ENCODE peak calls at places on chromosomes 4 and X, in five cellular contexts. One of them, this sample, is unnamed.

GRCh38 chr4:105934381-105934780 is 39.1 kb downstream of the NPNT start:
- DNase-seq in MCF 10A: no peak
- DNase-seq in HTR-8/SVneo: no peak
- DNase-seq in NCI-H69: no peak
- DNase-seq in stimulated activated CD8-positive, alpha-beta memory T cell treated with anti-CD3 and anti-CD28 coated beads, Interleukin-12 subunit alpha, Interleukin-12 subunit beta, amount 100 ng/mL, for 4 hours: no peak
- DNase-seq in this sample: no peak

GRCh38 chrX:43176686-43177085 is 398.7 kb upstream of the PPP1R2C start:
- DNase-seq in stimulated activated CD8-positive, alpha-beta memory T cell treated with anti-CD3 and anti-CD28 coated beads, Interleukin-12 subunit alpha, Interleukin-12 subunit beta, amount 100 ng/mL, for 4 hours: no peak
- DNase-seq in NCI-H69: no peak
- DNase-seq in HTR-8/SVneo: no peak
- DNase-seq in MCF 10A: peak; percentile 12
- DNase-seq in this sample: no peak

GRCh38 chr4:82482387-82482786 is 52.0 kb downstream of the ENOPH1 start:
- DNase-seq in NCI-H69: no peak
- DNase-seq in stimulated activated CD8-positive, alpha-beta memory T cell treated with anti-CD3 and anti-CD28 coated beads, Interleukin-12 subunit alpha, Interleukin-12 subunit beta, amount 100 ng/mL, for 4 hours: no peak
- DNase-seq in MCF 10A: no peak
- DNase-seq in HTR-8/SVneo: no peak
- DNase-seq in this sample: no peak

GRCh38 chr4:54016504-54016903 is 47.9 kb downstream of the CHIC2 start:
- DNase-seq in NCI-H69: peak; percentile 78
- DNase-seq in stimulated activated CD8-positive, alpha-beta memory T cell treated with anti-CD3 and anti-CD28 coated beads, Interleukin-12 subunit alpha, Interleukin-12 subunit beta, amount 100 ng/mL, for 4 hours: no peak
- DNase-seq in HTR-8/SVneo: no peak
- DNase-seq in MCF 10A: no peak
- DNase-seq in this sample: no peak

GRCh38 chr4:29423836-29424721 is 1296.1 kb upstream of the PCDH7 start:
- DNase-seq in NCI-H69: peak; percentile 8
- DNase-seq in HTR-8/SVneo: peak; percentile 55
- DNase-seq in MCF 10A: peak; percentile 76
- DNase-seq in stimulated activated CD8-positive, alpha-beta memory T cell treated with anti-CD3 and anti-CD28 coated beads, Interleukin-12 subunit alpha, Interleukin-12 subunit beta, amount 100 ng/mL, for 4 hours: no peak
- DNase-seq in this sample: peak; percentile 89

GRCh38 chr4:111230265-111230664 is 607.4 kb upstream of the PITX2 start:
- DNase-seq in stimulated activated CD8-positive, alpha-beta memory T cell treated with anti-CD3 and anti-CD28 coated beads, Interleukin-12 subunit alpha, Interleukin-12 subunit beta, amount 100 ng/mL, for 4 hours: no peak
- DNase-seq in MCF 10A: no peak
- DNase-seq in HTR-8/SVneo: no peak
- DNase-seq in NCI-H69: no peak
- DNase-seq in this sample: no peak

GRCh38 chr4:186727149-186727976 is 3.7 kb upstream of the FAT1 start:
- DNase-seq in MCF 10A: peak; percentile 29
- DNase-seq in HTR-8/SVneo: peak; percentile 35
- DNase-seq in NCI-H69: peak; percentile 58
- DNase-seq in stimulated activated CD8-positive, alpha-beta memory T cell treated with anti-CD3 and anti-CD28 coated beads, Interleukin-12 subunit alpha, Interleukin-12 subunit beta, amount 100 ng/mL, for 4 hours: no peak
- DNase-seq in this sample: no peak

GRCh38 chr4:119020158-119020557 is 115.5 kb upstream of the MYOZ2 start:
- DNase-seq in MCF 10A: no peak
- DNase-seq in NCI-H69: no peak
- DNase-seq in stimulated activated CD8-positive, alpha-beta memory T cell treated with anti-CD3 and anti-CD28 coated beads, Interleukin-12 subunit alpha, Interleukin-12 subunit beta, amount 100 ng/mL, for 4 hours: no peak
- DNase-seq in HTR-8/SVneo: no peak
- DNase-seq in this sample: no peak

GRCh38 chr4:825063-825968 is 613 bp downstream of the CPLX1 start:
- DNase-seq in MCF 10A: no peak
- DNase-seq in NCI-H69: peak; percentile 56
- DNase-seq in HTR-8/SVneo: peak; percentile 67
- DNase-seq in stimulated activated CD8-positive, alpha-beta memory T cell treated with anti-CD3 and anti-CD28 coated beads, Interleukin-12 subunit alpha, Interleukin-12 subunit beta, amount 100 ng/mL, for 4 hours: no peak
- DNase-seq in this sample: peak; percentile 40

This sample was measured in RKO.